ENCODE peak calls at places on chromosomes 2 and 18, in seven cellular contexts. One of them, this sample, is unnamed.

GRCh38 chr2:28766070-28766469 is 14.4 kb downstream of the PPP1CB start:
- DNase-seq in prostate gland: no peak
- DNase-seq in right lobe of liver: no peak
- DNase-seq in esophagus squamous epithelium: no peak
- DNase-seq in IMR-90: no peak
- DNase-seq in sigmoid colon: no peak
- DNase-seq in ovary: no peak
- DNase-seq in this sample: no peak

GRCh38 chr2:104755026-104755856 is 98.7 kb upstream of the POU3F3 start:
- DNase-seq in esophagus squamous epithelium: no peak
- DNase-seq in prostate gland: no peak
- DNase-seq in right lobe of liver: no peak
- DNase-seq in IMR-90: no peak
- DNase-seq in ovary: no peak
- DNase-seq in sigmoid colon: no peak
- DNase-seq in this sample: no peak

GRCh38 chr2:146940016-146940685 is 904.7 kb upstream of the ACVR2A start:
- DNase-seq in ovary: no peak
- DNase-seq in esophagus squamous epithelium: no peak
- DNase-seq in IMR-90: no peak
- DNase-seq in sigmoid colon: no peak
- DNase-seq in prostate gland: no peak
- DNase-seq in right lobe of liver: no peak
- DNase-seq in this sample: no peak

GRCh38 chr18:46555724-46556123 is 101.3 kb downstream of the LOXHD1 start:
- DNase-seq in IMR-90: peak
- DNase-seq in prostate gland: no peak
- DNase-seq in esophagus squamous epithelium: no peak
- DNase-seq in ovary: no peak
- DNase-seq in sigmoid colon: no peak
- DNase-seq in right lobe of liver: no peak
- DNase-seq in this sample: peak

GRCh38 chr2:42060028-42060427 is 12.2 kb downstream of the PKDCC start:
- DNase-seq in esophagus squamous epithelium: no peak
- DNase-seq in prostate gland: no peak
- DNase-seq in sigmoid colon: no peak
- DNase-seq in right lobe of liver: no peak
- DNase-seq in ovary: no peak
- DNase-seq in IMR-90: no peak
- DNase-seq in this sample: no peak

GRCh38 chr2:88469202-88470114 is 17.0 kb upstream of the FOXI3 start:
- DNase-seq in prostate gland: no peak
- DNase-seq in esophagus squamous epithelium: no peak
- DNase-seq in ovary: no peak
- DNase-seq in sigmoid colon: no peak
- DNase-seq in IMR-90: no peak
- DNase-seq in right lobe of liver: no peak
- DNase-seq in this sample: no peak

GRCh38 chr2:45984896-45985488 is 312.2 kb upstream of the EPAS1 start:
- DNase-seq in ovary: no peak
- DNase-seq in IMR-90: no peak
- DNase-seq in esophagus squamous epithelium: no peak
- DNase-seq in right lobe of liver: no peak
- DNase-seq in sigmoid colon: peak
- DNase-seq in prostate gland: no peak
- DNase-seq in this sample: no peak

GRCh38 chr2:131035112-131035825 is 58.0 kb downstream of the FAM168B start:
- DNase-seq in ovary: peak
- DNase-seq in prostate gland: no peak
- DNase-seq in IMR-90: no peak
- DNase-seq in esophagus squamous epithelium: no peak
- DNase-seq in sigmoid colon: peak
- DNase-seq in right lobe of liver: no peak
- DNase-seq in this sample: no peak

GRCh38 chr2:219230201-219230540 is 565 bp downstream of the ANKZF1 start:
- DNase-seq in sigmoid colon: peak
- DNase-seq in IMR-90: peak
- DNase-seq in prostate gland: peak
- DNase-seq in esophagus squamous epithelium: no peak
- DNase-seq in ovary: peak
- DNase-seq in right lobe of liver: peak
- DNase-seq in this sample: peak

GRCh38 chr18:50886914-50887313 is 8.0 kb downstream of the ME2 start:
- DNase-seq in IMR-90: no peak
- DNase-seq in esophagus squamous epithelium: no peak
- DNase-seq in ovary: no peak
- DNase-seq in prostate gland: no peak
- DNase-seq in sigmoid colon: no peak
- DNase-seq in right lobe of liver: no peak
- DNase-seq in this sample: no peak

GRCh38 chr18:5972298-5972697 is 77.0 kb upstream of the TMEM200C start:
- DNase-seq in right lobe of liver: no peak
- DNase-seq in prostate gland: no peak
- DNase-seq in IMR-90: no peak
- DNase-seq in esophagus squamous epithelium: no peak
- DNase-seq in ovary: no peak
- DNase-seq in sigmoid colon: no peak
- DNase-seq in this sample: no peak

GRCh38 chr18:79933765-79934164 is 17.7 kb downstream of the SLC66A2 start:
- DNase-seq in right lobe of liver: peak
- DNase-seq in IMR-90: no peak
- DNase-seq in ovary: no peak
- DNase-seq in sigmoid colon: peak
- DNase-seq in prostate gland: no peak
- DNase-seq in esophagus squamous epithelium: no peak
- DNase-seq in this sample: no peak

GRCh38 chr2:108330971-108331370 is 42.3 kb downstream of the SULT1C2 start:
- DNase-seq in prostate gland: no peak
- DNase-seq in IMR-90: no peak
- DNase-seq in esophagus squamous epithelium: no peak
- DNase-seq in sigmoid colon: no peak
- DNase-seq in right lobe of liver: no peak
- DNase-seq in ovary: no peak
- DNase-seq in this sample: no peak

GRCh38 chr18:23207994-23208393 is 72.7 kb downstream of the CABLES1 start:
- DNase-seq in right lobe of liver: no peak
- DNase-seq in prostate gland: no peak
- DNase-seq in esophagus squamous epithelium: no peak
- DNase-seq in IMR-90: no peak
- DNase-seq in sigmoid colon: no peak
- DNase-seq in ovary: no peak
- DNase-seq in this sample: no peak

GRCh38 chr2:101617188-101617587 is 80.3 kb upstream of the MAP4K4 start:
- DNase-seq in esophagus squamous epithelium: no peak
- DNase-seq in prostate gland: no peak
- DNase-seq in ovary: no peak
- DNase-seq in right lobe of liver: no peak
- DNase-seq in sigmoid colon: no peak
- DNase-seq in IMR-90: peak
- DNase-seq in this sample: peak

GRCh38 chr2:143205106-143205764 is 76.0 kb downstream of the ARHGAP15 start:
- DNase-seq in prostate gland: no peak
- DNase-seq in right lobe of liver: no peak
- DNase-seq in esophagus squamous epithelium: no peak
- DNase-seq in ovary: no peak
- DNase-seq in IMR-90: peak
- DNase-seq in sigmoid colon: no peak
- DNase-seq in this sample: no peak

GRCh38 chr18:40810371-40810770 is 1144.7 kb upstream of the PIK3C3 start:
- DNase-seq in ovary: no peak
- DNase-seq in sigmoid colon: no peak
- DNase-seq in esophagus squamous epithelium: no peak
- DNase-seq in prostate gland: no peak
- DNase-seq in IMR-90: peak
- DNase-seq in right lobe of liver: no peak
- DNase-seq in this sample: no peak

GRCh38 chr2:74876081-74876886 is 42.4 kb downstream of the HK2 start:
- DNase-seq in ovary: peak
- DNase-seq in right lobe of liver: no peak
- DNase-seq in sigmoid colon: no peak
- DNase-seq in IMR-90: peak
- DNase-seq in prostate gland: peak
- DNase-seq in esophagus squamous epithelium: no peak
- DNase-seq in this sample: peak

GRCh38 chr2:240635116-240635997 is 10.1 kb downstream of the GPR35 start:
- DNase-seq in prostate gland: no peak
- DNase-seq in IMR-90: no peak
- DNase-seq in ovary: no peak
- DNase-seq in right lobe of liver: no peak
- DNase-seq in esophagus squamous epithelium: no peak
- DNase-seq in sigmoid colon: no peak
- DNase-seq in this sample: no peak

GRCh38 chr18:59200787-59201186 is 19.2 kb upstream of the GRP start:
- DNase-seq in right lobe of liver: no peak
- DNase-seq in sigmoid colon: no peak
- DNase-seq in esophagus squamous epithelium: no peak
- DNase-seq in prostate gland: no peak
- DNase-seq in IMR-90: no peak
- DNase-seq in ovary: no peak
- DNase-seq in this sample: no peak

GRCh38 chr2:3780477-3781402 is 77.4 kb downstream of the DCDC2C start:
- DNase-seq in sigmoid colon: no peak
- DNase-seq in IMR-90: peak
- DNase-seq in prostate gland: peak
- DNase-seq in ovary: peak
- DNase-seq in esophagus squamous epithelium: no peak
- DNase-seq in right lobe of liver: peak
- DNase-seq in this sample: peak

GRCh38 chr2:61910603-61911002 is 5.1 kb downstream of the COMMD1 start:
- DNase-seq in right lobe of liver: no peak
- DNase-seq in esophagus squamous epithelium: no peak
- DNase-seq in ovary: no peak
- DNase-seq in sigmoid colon: no peak
- DNase-seq in prostate gland: no peak
- DNase-seq in IMR-90: no peak
- DNase-seq in this sample: no peak

GRCh38 chr2:215931256-215931903 is 82.0 kb downstream of the MREG start:
- DNase-seq in right lobe of liver: no peak
- DNase-seq in prostate gland: peak
- DNase-seq in sigmoid colon: peak
- DNase-seq in esophagus squamous epithelium: peak
- DNase-seq in IMR-90: peak
- DNase-seq in ovary: peak
- DNase-seq in this sample: peak

GRCh38 chr2:152200562-152201465 is 25.3 kb upstream of the STAM2 start:
- DNase-seq in IMR-90: peak
- DNase-seq in sigmoid colon: peak
- DNase-seq in right lobe of liver: peak
- DNase-seq in prostate gland: peak
- DNase-seq in esophagus squamous epithelium: peak
- DNase-seq in ovary: peak
- DNase-seq in this sample: peak

GRCh38 chr2:22867921-22868320 is 517.1 kb upstream of the KLHL29 start:
- DNase-seq in prostate gland: no peak
- DNase-seq in ovary: no peak
- DNase-seq in esophagus squamous epithelium: no peak
- DNase-seq in sigmoid colon: no peak
- DNase-seq in IMR-90: no peak
- DNase-seq in right lobe of liver: no peak
- DNase-seq in this sample: no peak

GRCh38 chr2:207143474-207144190 is 22.1 kb downstream of the KLF7 start:
- DNase-seq in prostate gland: no peak
- DNase-seq in sigmoid colon: peak
- DNase-seq in ovary: peak
- DNase-seq in IMR-90: no peak
- DNase-seq in esophagus squamous epithelium: peak
- DNase-seq in right lobe of liver: peak
- DNase-seq in this sample: no peak

GRCh38 chr2:97995026-97995733 is 568 bp downstream of the TMEM131 start:
- DNase-seq in esophagus squamous epithelium: no peak
- DNase-seq in IMR-90: peak
- DNase-seq in ovary: no peak
- DNase-seq in sigmoid colon: peak
- DNase-seq in right lobe of liver: peak
- DNase-seq in prostate gland: peak
- DNase-seq in this sample: peak
- TF ChIP-seq POLR2A in esophagus squamous epithelium: no peak
- TF ChIP-seq POLR2A in IMR-90: no peak
- TF ChIP-seq POLR2A in ovary: no peak
- TF ChIP-seq POLR2A in sigmoid colon: no peak
- TF ChIP-seq POLR2A in right lobe of liver: no peak
- TF ChIP-seq POLR2A in prostate gland: peak
- TF ChIP-seq POLR2A in this sample: peak

GRCh38 chr18:62324917-62325805 is at the start of gene TNFRSF11A:
- DNase-seq in ovary: no peak
- DNase-seq in IMR-90: no peak
- DNase-seq in esophagus squamous epithelium: no peak
- DNase-seq in prostate gland: peak
- DNase-seq in right lobe of liver: peak
- DNase-seq in sigmoid colon: no peak
- DNase-seq in this sample: peak
- TF ChIP-seq POLR2A in ovary: no peak
- TF ChIP-seq POLR2A in IMR-90: no peak
- TF ChIP-seq POLR2A in esophagus squamous epithelium: no peak
- TF ChIP-seq POLR2A in prostate gland: no peak
- TF ChIP-seq POLR2A in right lobe of liver: no peak
- TF ChIP-seq POLR2A in sigmoid colon: no peak
- TF ChIP-seq POLR2A in this sample: peak

DNA sequence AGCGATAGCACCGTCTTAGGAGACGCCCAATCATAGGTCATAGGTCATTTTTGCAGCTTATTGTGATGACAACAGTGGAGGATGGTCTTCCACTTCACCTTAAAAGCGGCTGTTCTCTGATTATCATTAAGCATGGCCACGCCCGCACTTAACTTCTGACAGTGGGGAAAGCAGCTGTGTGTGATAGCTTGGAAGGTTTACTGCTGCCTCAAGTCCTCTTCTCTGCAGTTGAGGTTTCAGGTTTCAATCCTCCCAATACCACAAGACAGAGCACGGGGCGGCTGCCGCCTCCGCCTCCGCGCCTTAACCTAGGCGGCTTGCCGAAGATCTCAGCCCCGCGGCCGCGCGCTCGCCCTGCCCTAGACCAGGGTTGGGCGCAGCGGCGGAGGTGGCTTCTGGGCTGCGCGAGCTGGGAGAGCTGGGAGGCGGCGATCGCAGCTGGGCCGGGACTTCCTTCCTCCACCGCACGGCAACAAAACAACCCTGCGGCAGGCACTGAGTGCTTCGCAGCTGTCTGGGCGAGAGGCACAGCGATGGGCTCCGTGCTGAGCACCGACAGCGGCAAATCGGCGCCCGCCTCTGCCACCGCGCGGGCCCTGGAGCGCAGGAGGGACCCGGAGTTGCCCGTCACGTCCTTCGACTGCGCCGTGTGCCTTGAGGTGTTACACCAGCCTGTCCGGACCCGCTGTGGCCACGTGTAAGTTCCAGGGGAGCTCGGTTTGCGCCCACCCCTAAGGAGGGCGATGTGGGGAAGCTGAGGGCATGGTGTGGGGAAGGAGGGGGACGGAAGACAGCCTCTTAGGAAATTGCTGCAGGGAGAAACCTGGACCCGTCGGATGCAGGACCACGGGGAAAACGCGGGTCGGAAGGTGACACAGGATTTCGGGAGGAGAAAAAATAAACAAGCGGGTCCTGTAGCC is at the start of gene RNF125:
- DNase-seq in esophagus squamous epithelium: peak
- DNase-seq in IMR-90: peak
- DNase-seq in right lobe of liver: peak
- DNase-seq in ovary: peak
- DNase-seq in sigmoid colon: peak
- DNase-seq in prostate gland: peak
- DNase-seq in this sample: peak
- TF ChIP-seq POLR2A in esophagus squamous epithelium: no peak
- TF ChIP-seq POLR2A in IMR-90: no peak
- TF ChIP-seq POLR2A in right lobe of liver: peak
- TF ChIP-seq POLR2A in ovary: peak
- TF ChIP-seq POLR2A in sigmoid colon: no peak
- TF ChIP-seq POLR2A in prostate gland: peak
- TF ChIP-seq POLR2A in this sample: no peak

GRCh38 chr18:48948112-48949050 is 2.4 kb downstream of the SMAD7 start:
- DNase-seq in sigmoid colon: peak
- DNase-seq in ovary: peak
- DNase-seq in right lobe of liver: peak
- DNase-seq in esophagus squamous epithelium: no peak
- DNase-seq in IMR-90: peak
- DNase-seq in prostate gland: peak
- DNase-seq in this sample: no peak
- TF ChIP-seq POLR2A in sigmoid colon: no peak
- TF ChIP-seq POLR2A in ovary: no peak
- TF ChIP-seq POLR2A in right lobe of liver: peak
- TF ChIP-seq POLR2A in esophagus squamous epithelium: no peak
- TF ChIP-seq POLR2A in IMR-90: peak
- TF ChIP-seq POLR2A in prostate gland: peak
- TF ChIP-seq POLR2A in this sample: peak

This sample was measured in H54.